ENCODE peak calls at places on chromosomes 1 and 21, in seven cellular contexts. One of them, this sample, is unnamed.

GRCh38 chr21:38619865-38620513 is 121.7 kb upstream of the ERG start:
- DNase-seq in A549: no peak
- DNase-seq in IMR-90: no peak
- DNase-seq in stomach: no peak
- DNase-seq in H1: no peak
- DNase-seq in right lobe of liver: no peak
- DNase-seq in HCT116: no peak
- DNase-seq in this sample: no peak

GRCh38 chr1:161166669-161167548 is 683 bp downstream of the PPOX start:
- DNase-seq in H1: no peak
- DNase-seq in stomach: no peak
- DNase-seq in right lobe of liver: peak; percentile 55
- DNase-seq in IMR-90: no peak
- DNase-seq in A549: no peak
- DNase-seq in HCT116: no peak
- DNase-seq in this sample: no peak

GRCh38 chr1:14413809-14414208 is 184.7 kb upstream of the KAZN start:
- DNase-seq in A549: no peak
- DNase-seq in H1: no peak
- DNase-seq in right lobe of liver: no peak
- DNase-seq in IMR-90: peak; percentile 62
- DNase-seq in stomach: no peak
- DNase-seq in HCT116: no peak
- DNase-seq in this sample: no peak

GRCh38 chr1:39129514-39129913 is 75.0 kb upstream of the MACF1 start:
- DNase-seq in IMR-90: peak; percentile 58
- DNase-seq in right lobe of liver: no peak
- DNase-seq in H1: no peak
- DNase-seq in HCT116: no peak
- DNase-seq in A549: no peak
- DNase-seq in stomach: no peak
- DNase-seq in this sample: no peak

GRCh38 chr1:169484683-169485426 is 889 bp downstream of the SLC19A2 start:
- DNase-seq in right lobe of liver: peak; percentile 77
- DNase-seq in stomach: peak; percentile 63
- DNase-seq in H1: no peak
- DNase-seq in IMR-90: peak; percentile 82
- DNase-seq in A549: peak; percentile 38
- DNase-seq in HCT116: no peak
- DNase-seq in this sample: peak; percentile 64

GRCh38 chr1:90821152-90821792 is 104.2 kb upstream of the BARHL2 start:
- DNase-seq in A549: no peak
- DNase-seq in right lobe of liver: no peak
- DNase-seq in H1: no peak
- DNase-seq in IMR-90: no peak
- DNase-seq in stomach: no peak
- DNase-seq in HCT116: no peak
- DNase-seq in this sample: no peak

GRCh38 chr1:109191377-109191776 is 22.3 kb upstream of the SARS1 start:
- DNase-seq in H1: no peak
- DNase-seq in right lobe of liver: no peak
- DNase-seq in A549: no peak
- DNase-seq in IMR-90: no peak
- DNase-seq in HCT116: no peak
- DNase-seq in stomach: no peak
- DNase-seq in this sample: no peak

GRCh38 chr1:21573971-21574458 is 64.8 kb downstream of the ALPL start:
- DNase-seq in stomach: peak; percentile 80
- DNase-seq in A549: peak; percentile 39
- DNase-seq in H1: peak; percentile 57
- DNase-seq in HCT116: peak; percentile 53
- DNase-seq in right lobe of liver: peak; percentile 82
- DNase-seq in IMR-90: peak; percentile 75
- DNase-seq in this sample: peak; percentile 73

GRCh38 chr21:31298618-31299269 is 45.3 kb downstream of the TIAM1 start:
- DNase-seq in A549: no peak
- DNase-seq in HCT116: no peak
- DNase-seq in stomach: no peak
- DNase-seq in right lobe of liver: no peak
- DNase-seq in H1: no peak
- DNase-seq in IMR-90: no peak
- DNase-seq in this sample: no peak

GRCh38 chr1:180231506-180232420 is 1.7 kb downstream of the LHX4 start:
- DNase-seq in stomach: no peak
- DNase-seq in HCT116: peak; percentile 53
- DNase-seq in IMR-90: peak; percentile 45
- DNase-seq in right lobe of liver: no peak
- DNase-seq in A549: peak; percentile 80
- DNase-seq in H1: no peak
- DNase-seq in this sample: no peak

GRCh38 chr1:234589064-234589765 is 20.8 kb downstream of the IRF2BP2 start:
- DNase-seq in IMR-90: no peak
- DNase-seq in A549: no peak
- DNase-seq in HCT116: no peak
- DNase-seq in stomach: no peak
- DNase-seq in H1: no peak
- DNase-seq in right lobe of liver: no peak
- DNase-seq in this sample: no peak

GRCh38 chr1:234473123-234473522 is 5.9 kb downstream of the TARBP1 start:
- DNase-seq in right lobe of liver: no peak
- DNase-seq in stomach: no peak
- DNase-seq in H1: no peak
- DNase-seq in HCT116: no peak
- DNase-seq in IMR-90: no peak
- DNase-seq in A549: no peak
- DNase-seq in this sample: no peak

GRCh38 chr1:182446033-182446669 is 3.8 kb upstream of the RGSL1 start:
- DNase-seq in stomach: no peak
- DNase-seq in IMR-90: peak; percentile 40
- DNase-seq in HCT116: peak; percentile 47
- DNase-seq in H1: no peak
- DNase-seq in right lobe of liver: no peak
- DNase-seq in A549: peak; percentile 55
- DNase-seq in this sample: peak; percentile 24

GRCh38 chr1:45530632-45531135 is 9.0 kb upstream of the PRDX1 start:
- DNase-seq in H1: no peak
- DNase-seq in stomach: no peak
- DNase-seq in A549: no peak
- DNase-seq in IMR-90: no peak
- DNase-seq in right lobe of liver: no peak
- DNase-seq in HCT116: no peak
- DNase-seq in this sample: no peak

GRCh38 chr1:8408151-8408839 is 90.4 kb downstream of the SLC45A1 start:
- DNase-seq in right lobe of liver: peak; percentile 90
- DNase-seq in A549: no peak
- DNase-seq in IMR-90: peak; percentile 84
- DNase-seq in stomach: peak; percentile 85
- DNase-seq in H1: no peak
- DNase-seq in HCT116: no peak
- DNase-seq in this sample: peak; percentile 80

GRCh38 chr21:42568834-42569731 is 55.4 kb downstream of the SLC37A1 start:
- DNase-seq in A549: no peak
- DNase-seq in HCT116: no peak
- DNase-seq in IMR-90: no peak
- DNase-seq in stomach: peak; percentile 28
- DNase-seq in right lobe of liver: peak; percentile 38
- DNase-seq in H1: no peak
- DNase-seq in this sample: peak; percentile 7

GRCh38 chr1:228410015-228410414 is 3.4 kb upstream of the TRIM11 start:
- DNase-seq in stomach: no peak
- DNase-seq in right lobe of liver: no peak
- DNase-seq in HCT116: no peak
- DNase-seq in H1: no peak
- DNase-seq in IMR-90: peak; percentile 51
- DNase-seq in A549: no peak
- DNase-seq in this sample: no peak

GRCh38 chr1:50329332-50329932 is 93.8 kb downstream of the DMRTA2 start:
- DNase-seq in right lobe of liver: no peak
- DNase-seq in HCT116: no peak
- DNase-seq in A549: no peak
- DNase-seq in H1: no peak
- DNase-seq in stomach: no peak
- DNase-seq in IMR-90: no peak
- DNase-seq in this sample: peak; percentile 30

GRCh38 chr1:116820362-116820761 is 66.1 kb downstream of the CD2 start:
- DNase-seq in IMR-90: peak; percentile 80
- DNase-seq in right lobe of liver: peak; percentile 50
- DNase-seq in A549: no peak
- DNase-seq in H1: no peak
- DNase-seq in stomach: no peak
- DNase-seq in HCT116: no peak
- DNase-seq in this sample: peak; percentile 94

GRCh38 chr1:55065649-55066048 is 26.3 kb downstream of the PCSK9 start:
- DNase-seq in IMR-90: no peak
- DNase-seq in right lobe of liver: no peak
- DNase-seq in A549: no peak
- DNase-seq in H1: no peak
- DNase-seq in HCT116: no peak
- DNase-seq in stomach: no peak
- DNase-seq in this sample: no peak

GRCh38 chr1:154577346-154578057 is 9.9 kb downstream of the CHRNB2 start:
- DNase-seq in HCT116: no peak
- DNase-seq in right lobe of liver: no peak
- DNase-seq in A549: no peak
- DNase-seq in stomach: no peak
- DNase-seq in IMR-90: no peak
- DNase-seq in H1: no peak
- DNase-seq in this sample: no peak

GRCh38 chr1:218499021-218499691 is 154.0 kb downstream of the TGFB2 start:
- DNase-seq in stomach: no peak
- DNase-seq in IMR-90: peak; percentile 79
- DNase-seq in A549: no peak
- DNase-seq in right lobe of liver: no peak
- DNase-seq in H1: no peak
- DNase-seq in HCT116: no peak
- DNase-seq in this sample: no peak

GRCh38 chr1:39438002-39438401 is 53.4 kb upstream of the BMP8A start:
- DNase-seq in HCT116: no peak
- DNase-seq in stomach: no peak
- DNase-seq in A549: no peak
- DNase-seq in IMR-90: no peak
- DNase-seq in H1: no peak
- DNase-seq in right lobe of liver: no peak
- DNase-seq in this sample: no peak

GRCh38 chr1:165903672-165904071 is 76.3 kb downstream of the UCK2 start:
- DNase-seq in right lobe of liver: no peak
- DNase-seq in A549: no peak
- DNase-seq in IMR-90: peak; percentile 80
- DNase-seq in stomach: peak; percentile 60
- DNase-seq in H1: no peak
- DNase-seq in HCT116: no peak
- DNase-seq in this sample: no peak

GRCh38 chr21:35048183-35048601 is 910 bp downstream of the RUNX1 start:
- DNase-seq in HCT116: no peak
- DNase-seq in H1: no peak
- DNase-seq in A549: no peak
- DNase-seq in stomach: no peak
- DNase-seq in right lobe of liver: no peak
- DNase-seq in IMR-90: no peak
- DNase-seq in this sample: peak; percentile 16

GRCh38 chr1:62515055-62515454 is 78.2 kb downstream of the USP1 start:
- DNase-seq in A549: no peak
- DNase-seq in H1: no peak
- DNase-seq in stomach: no peak
- DNase-seq in right lobe of liver: no peak
- DNase-seq in IMR-90: peak; percentile 30
- DNase-seq in HCT116: no peak
- DNase-seq in this sample: no peak

GRCh38 chr1:85984677-85985076 is 171.9 kb downstream of the COL24A1 start:
- DNase-seq in IMR-90: no peak
- DNase-seq in stomach: no peak
- DNase-seq in A549: no peak
- DNase-seq in right lobe of liver: no peak
- DNase-seq in HCT116: no peak
- DNase-seq in H1: no peak
- DNase-seq in this sample: no peak

GRCh38 chr1:116457944-116458343 is 84.9 kb downstream of the ATP1A1 start:
- DNase-seq in A549: no peak
- DNase-seq in H1: no peak
- DNase-seq in IMR-90: no peak
- DNase-seq in HCT116: no peak
- DNase-seq in right lobe of liver: no peak
- DNase-seq in stomach: no peak
- DNase-seq in this sample: no peak

GRCh38 chr1:209845405-209845725 is 17.6 kb downstream of the UTP25 start:
- DNase-seq in IMR-90: no peak
- DNase-seq in stomach: no peak
- DNase-seq in HCT116: no peak
- DNase-seq in A549: no peak
- DNase-seq in H1: no peak
- DNase-seq in right lobe of liver: no peak
- DNase-seq in this sample: no peak

GRCh38 chr1:197331565-197331964 is 63.5 kb downstream of the CRB1 start:
- DNase-seq in right lobe of liver: no peak
- DNase-seq in H1: no peak
- DNase-seq in IMR-90: no peak
- DNase-seq in stomach: no peak
- DNase-seq in HCT116: no peak
- DNase-seq in A549: no peak
- DNase-seq in this sample: no peak
- TF ChIP-seq CTCF in right lobe of liver: no peak
- TF ChIP-seq CTCF in H1: no peak
- TF ChIP-seq CTCF in IMR-90: no peak
- TF ChIP-seq CTCF in stomach: no peak
- TF ChIP-seq CTCF in HCT116: no peak
- TF ChIP-seq CTCF in A549: no peak
- TF ChIP-seq CTCF in this sample: no peak

GRCh38 chr1:150999051-150999674 is 7.5 kb downstream of the MINDY1 start:
- DNase-seq in HCT116: no peak
- DNase-seq in stomach: no peak
- DNase-seq in A549: no peak
- DNase-seq in right lobe of liver: no peak
- DNase-seq in H1: no peak
- DNase-seq in IMR-90: peak; percentile 87
- DNase-seq in this sample: no peak
- H3K4me3 ChIP-seq in HCT116: peak overlapping the region; percentile 7
- H3K4me3 ChIP-seq in stomach: no peak overlapping the region
- H3K4me3 ChIP-seq in A549: no peak overlapping the region
- H3K4me3 ChIP-seq in right lobe of liver: no peak overlapping the region
- H3K4me3 ChIP-seq in H1: no peak overlapping the region
- H3K4me3 ChIP-seq in IMR-90: no peak overlapping the region
- H3K4me3 ChIP-seq in this sample: no peak overlapping the region

GRCh38 chr1:15944308-15945010 is 31.4 kb downstream of the ZBTB17 start:
- DNase-seq in H1: no peak
- DNase-seq in IMR-90: no peak
- DNase-seq in stomach: peak; percentile 14
- DNase-seq in right lobe of liver: peak; percentile 36
- DNase-seq in A549: no peak
- DNase-seq in HCT116: no peak
- DNase-seq in this sample: no peak
- TF ChIP-seq POLR2A in H1: no peak
- TF ChIP-seq POLR2A in IMR-90: no peak
- TF ChIP-seq POLR2A in stomach: no peak
- TF ChIP-seq POLR2A in right lobe of liver: no peak
- TF ChIP-seq POLR2A in A549: no peak
- TF ChIP-seq POLR2A in HCT116: no peak
- TF ChIP-seq POLR2A in this sample: no peak

DNA sequence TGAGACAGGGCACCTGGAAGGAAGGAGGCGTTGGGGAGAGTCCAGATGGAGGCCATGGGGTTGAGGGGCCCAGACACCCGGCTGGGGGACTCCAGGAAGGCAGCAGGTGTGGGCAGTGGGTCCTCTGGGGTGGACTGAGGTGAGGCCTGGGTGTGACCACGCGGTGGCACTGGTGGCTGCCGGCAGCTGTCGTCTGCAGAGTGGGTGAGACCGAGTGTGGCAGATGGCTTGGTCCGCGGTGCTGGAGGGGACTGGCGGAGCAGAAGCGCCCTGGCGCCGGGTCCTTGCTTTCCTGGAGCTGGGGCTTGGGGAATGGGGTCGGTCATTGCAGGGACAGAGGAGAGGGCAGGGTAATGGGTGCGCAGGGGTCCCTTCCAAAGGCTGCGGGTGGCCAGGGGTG is 12.5 kb downstream of the AGRN start:
- DNase-seq in right lobe of liver: no peak
- DNase-seq in A549: no peak
- DNase-seq in HCT116: no peak
- DNase-seq in stomach: peak; percentile 61
- DNase-seq in H1: no peak
- DNase-seq in IMR-90: no peak
- DNase-seq in this sample: peak; percentile 61
- TF ChIP-seq CTCF in right lobe of liver: no peak
- TF ChIP-seq CTCF in A549: no peak
- TF ChIP-seq CTCF in HCT116: no peak
- TF ChIP-seq CTCF in stomach: no peak
- TF ChIP-seq CTCF in H1: peak; percentile 11
- TF ChIP-seq CTCF in IMR-90: no peak
- TF ChIP-seq CTCF in this sample: peak; percentile 41

This sample was measured in body of pancreas.